ENCODE peak calls at places on chromosomes 11 and 22, in ten cellular contexts. One of them, this sample, is unnamed.

GRCh38 chr11:117042689-117043088 is 55.5 kb downstream of the SIK3 start:
- DNase-seq in fibroblast of gingiva: no peak
- DNase-seq in cardiac fibroblast: no peak
- DNase-seq in activated CD8-positive, alpha-beta memory T cell treated with anti-CD3 and anti-CD28 coated beads, Interleukin-2, amount 10 ng/mL, durations not matched to agents 7 days and 5 days: no peak
- DNase-seq in left ventricle myocardium superior: no peak
- DNase-seq in NAMALWA: no peak
- DNase-seq in stimulated activated CD8-positive, alpha-beta memory T cell treated with anti-CD3 and anti-CD28 coated beads, Interleukin-15, amount 100 ng/mL, for 1 hour: no peak
- DNase-seq in ureter: no peak
- DNase-seq in fibroblast of lung: no peak
- DNase-seq in effector CD4-positive, alpha-beta T cell: no peak
- DNase-seq in this sample: no peak

GRCh38 chr22:31753005-31753633 is 700 bp upstream of the DEPDC5 start:
- DNase-seq in fibroblast of gingiva: no peak
- DNase-seq in cardiac fibroblast: peak
- DNase-seq in activated CD8-positive, alpha-beta memory T cell treated with anti-CD3 and anti-CD28 coated beads, Interleukin-2, amount 10 ng/mL, durations not matched to agents 7 days and 5 days: no peak
- DNase-seq in left ventricle myocardium superior: peak
- DNase-seq in NAMALWA: peak
- DNase-seq in stimulated activated CD8-positive, alpha-beta memory T cell treated with anti-CD3 and anti-CD28 coated beads, Interleukin-15, amount 100 ng/mL, for 1 hour: no peak
- DNase-seq in ureter: peak
- DNase-seq in fibroblast of lung: no peak
- DNase-seq in effector CD4-positive, alpha-beta T cell: no peak
- DNase-seq in this sample: no peak

GRCh38 chr22:24986816-24987215 is 34.3 kb downstream of the KIAA1671 start:
- DNase-seq in fibroblast of gingiva: no peak
- DNase-seq in cardiac fibroblast: no peak
- DNase-seq in activated CD8-positive, alpha-beta memory T cell treated with anti-CD3 and anti-CD28 coated beads, Interleukin-2, amount 10 ng/mL, durations not matched to agents 7 days and 5 days: peak
- DNase-seq in left ventricle myocardium superior: no peak
- DNase-seq in NAMALWA: no peak
- DNase-seq in stimulated activated CD8-positive, alpha-beta memory T cell treated with anti-CD3 and anti-CD28 coated beads, Interleukin-15, amount 100 ng/mL, for 1 hour: no peak
- DNase-seq in ureter: no peak
- DNase-seq in fibroblast of lung: no peak
- DNase-seq in effector CD4-positive, alpha-beta T cell: no peak
- DNase-seq in this sample: no peak

GRCh38 chr11:117606211-117606610 is 190.8 kb downstream of the DSCAML1 start:
- DNase-seq in fibroblast of gingiva: no peak
- DNase-seq in cardiac fibroblast: no peak
- DNase-seq in activated CD8-positive, alpha-beta memory T cell treated with anti-CD3 and anti-CD28 coated beads, Interleukin-2, amount 10 ng/mL, durations not matched to agents 7 days and 5 days: peak
- DNase-seq in left ventricle myocardium superior: no peak
- DNase-seq in NAMALWA: no peak
- DNase-seq in stimulated activated CD8-positive, alpha-beta memory T cell treated with anti-CD3 and anti-CD28 coated beads, Interleukin-15, amount 100 ng/mL, for 1 hour: no peak
- DNase-seq in ureter: no peak
- DNase-seq in fibroblast of lung: no peak
- DNase-seq in effector CD4-positive, alpha-beta T cell: no peak
- DNase-seq in this sample: no peak

GRCh38 chr11:34719303-34719848 is 98.5 kb downstream of the EHF start:
- DNase-seq in fibroblast of gingiva: no peak
- DNase-seq in cardiac fibroblast: no peak
- DNase-seq in activated CD8-positive, alpha-beta memory T cell treated with anti-CD3 and anti-CD28 coated beads, Interleukin-2, amount 10 ng/mL, durations not matched to agents 7 days and 5 days: no peak
- DNase-seq in left ventricle myocardium superior: no peak
- DNase-seq in NAMALWA: no peak
- DNase-seq in stimulated activated CD8-positive, alpha-beta memory T cell treated with anti-CD3 and anti-CD28 coated beads, Interleukin-15, amount 100 ng/mL, for 1 hour: no peak
- DNase-seq in ureter: no peak
- DNase-seq in fibroblast of lung: peak
- DNase-seq in effector CD4-positive, alpha-beta T cell: no peak
- DNase-seq in this sample: no peak

GRCh38 chr22:28247667-28248363 is 328.8 kb upstream of the PITPNB start:
- DNase-seq in fibroblast of gingiva: no peak
- DNase-seq in cardiac fibroblast: no peak
- DNase-seq in activated CD8-positive, alpha-beta memory T cell treated with anti-CD3 and anti-CD28 coated beads, Interleukin-2, amount 10 ng/mL, durations not matched to agents 7 days and 5 days: no peak
- DNase-seq in left ventricle myocardium superior: no peak
- DNase-seq in NAMALWA: no peak
- DNase-seq in stimulated activated CD8-positive, alpha-beta memory T cell treated with anti-CD3 and anti-CD28 coated beads, Interleukin-15, amount 100 ng/mL, for 1 hour: no peak
- DNase-seq in ureter: no peak
- DNase-seq in fibroblast of lung: peak
- DNase-seq in effector CD4-positive, alpha-beta T cell: no peak
- DNase-seq in this sample: no peak

GRCh38 chr22:26565889-26566288 is 24.0 kb downstream of the TPST2 start:
- DNase-seq in fibroblast of gingiva: no peak
- DNase-seq in cardiac fibroblast: no peak
- DNase-seq in activated CD8-positive, alpha-beta memory T cell treated with anti-CD3 and anti-CD28 coated beads, Interleukin-2, amount 10 ng/mL, durations not matched to agents 7 days and 5 days: no peak
- DNase-seq in left ventricle myocardium superior: no peak
- DNase-seq in NAMALWA: no peak
- DNase-seq in stimulated activated CD8-positive, alpha-beta memory T cell treated with anti-CD3 and anti-CD28 coated beads, Interleukin-15, amount 100 ng/mL, for 1 hour: no peak
- DNase-seq in ureter: no peak
- DNase-seq in fibroblast of lung: no peak
- DNase-seq in effector CD4-positive, alpha-beta T cell: no peak
- DNase-seq in this sample: no peak

GRCh38 chr11:121221801-121222200 is 70.8 kb upstream of the SC5D start:
- DNase-seq in fibroblast of gingiva: no peak
- DNase-seq in cardiac fibroblast: no peak
- DNase-seq in activated CD8-positive, alpha-beta memory T cell treated with anti-CD3 and anti-CD28 coated beads, Interleukin-2, amount 10 ng/mL, durations not matched to agents 7 days and 5 days: no peak
- DNase-seq in left ventricle myocardium superior: no peak
- DNase-seq in NAMALWA: no peak
- DNase-seq in stimulated activated CD8-positive, alpha-beta memory T cell treated with anti-CD3 and anti-CD28 coated beads, Interleukin-15, amount 100 ng/mL, for 1 hour: no peak
- DNase-seq in ureter: no peak
- DNase-seq in fibroblast of lung: no peak
- DNase-seq in effector CD4-positive, alpha-beta T cell: no peak
- DNase-seq in this sample: no peak

GRCh38 chr22:36287881-36288515 is 35.1 kb downstream of the APOL1 start:
- DNase-seq in fibroblast of gingiva: peak
- DNase-seq in cardiac fibroblast: no peak
- DNase-seq in activated CD8-positive, alpha-beta memory T cell treated with anti-CD3 and anti-CD28 coated beads, Interleukin-2, amount 10 ng/mL, durations not matched to agents 7 days and 5 days: no peak
- DNase-seq in left ventricle myocardium superior: no peak
- DNase-seq in NAMALWA: no peak
- DNase-seq in stimulated activated CD8-positive, alpha-beta memory T cell treated with anti-CD3 and anti-CD28 coated beads, Interleukin-15, amount 100 ng/mL, for 1 hour: no peak
- DNase-seq in ureter: no peak
- DNase-seq in fibroblast of lung: no peak
- DNase-seq in effector CD4-positive, alpha-beta T cell: no peak
- DNase-seq in this sample: no peak

GRCh38 chr11:109733245-109733644 is 311.3 kb downstream of the C11orf87 start:
- DNase-seq in fibroblast of gingiva: no peak
- DNase-seq in cardiac fibroblast: no peak
- DNase-seq in activated CD8-positive, alpha-beta memory T cell treated with anti-CD3 and anti-CD28 coated beads, Interleukin-2, amount 10 ng/mL, durations not matched to agents 7 days and 5 days: no peak
- DNase-seq in left ventricle myocardium superior: no peak
- DNase-seq in NAMALWA: no peak
- DNase-seq in stimulated activated CD8-positive, alpha-beta memory T cell treated with anti-CD3 and anti-CD28 coated beads, Interleukin-15, amount 100 ng/mL, for 1 hour: no peak
- DNase-seq in ureter: no peak
- DNase-seq in fibroblast of lung: peak
- DNase-seq in effector CD4-positive, alpha-beta T cell: no peak
- DNase-seq in this sample: no peak

GRCh38 chr11:126440792-126441514 is 85.5 kb downstream of the ST3GAL4 start:
- DNase-seq in fibroblast of gingiva: peak
- DNase-seq in cardiac fibroblast: peak
- DNase-seq in activated CD8-positive, alpha-beta memory T cell treated with anti-CD3 and anti-CD28 coated beads, Interleukin-2, amount 10 ng/mL, durations not matched to agents 7 days and 5 days: peak
- DNase-seq in left ventricle myocardium superior: peak
- DNase-seq in NAMALWA: peak
- DNase-seq in stimulated activated CD8-positive, alpha-beta memory T cell treated with anti-CD3 and anti-CD28 coated beads, Interleukin-15, amount 100 ng/mL, for 1 hour: peak
- DNase-seq in ureter: peak
- DNase-seq in fibroblast of lung: peak
- DNase-seq in effector CD4-positive, alpha-beta T cell: peak
- DNase-seq in this sample: peak

GRCh38 chr11:102312656-102313055 is 4.6 kb upstream of the BIRC3 start:
- DNase-seq in fibroblast of gingiva: no peak
- DNase-seq in cardiac fibroblast: peak
- DNase-seq in activated CD8-positive, alpha-beta memory T cell treated with anti-CD3 and anti-CD28 coated beads, Interleukin-2, amount 10 ng/mL, durations not matched to agents 7 days and 5 days: no peak
- DNase-seq in left ventricle myocardium superior: no peak
- DNase-seq in NAMALWA: no peak
- DNase-seq in stimulated activated CD8-positive, alpha-beta memory T cell treated with anti-CD3 and anti-CD28 coated beads, Interleukin-15, amount 100 ng/mL, for 1 hour: no peak
- DNase-seq in ureter: no peak
- DNase-seq in fibroblast of lung: no peak
- DNase-seq in effector CD4-positive, alpha-beta T cell: no peak
- DNase-seq in this sample: peak

GRCh38 chr22:48372395-48372794 is 1455.3 kb downstream of the BRD1 start:
- DNase-seq in fibroblast of gingiva: no peak
- DNase-seq in cardiac fibroblast: no peak
- DNase-seq in activated CD8-positive, alpha-beta memory T cell treated with anti-CD3 and anti-CD28 coated beads, Interleukin-2, amount 10 ng/mL, durations not matched to agents 7 days and 5 days: no peak
- DNase-seq in left ventricle myocardium superior: no peak
- DNase-seq in NAMALWA: no peak
- DNase-seq in stimulated activated CD8-positive, alpha-beta memory T cell treated with anti-CD3 and anti-CD28 coated beads, Interleukin-15, amount 100 ng/mL, for 1 hour: no peak
- DNase-seq in ureter: no peak
- DNase-seq in fibroblast of lung: no peak
- DNase-seq in effector CD4-positive, alpha-beta T cell: no peak
- DNase-seq in this sample: no peak

GRCh38 chr22:42074153-42074750 is at the start of gene PHETA2:
- DNase-seq in fibroblast of gingiva: peak
- DNase-seq in cardiac fibroblast: peak
- DNase-seq in activated CD8-positive, alpha-beta memory T cell treated with anti-CD3 and anti-CD28 coated beads, Interleukin-2, amount 10 ng/mL, durations not matched to agents 7 days and 5 days: peak
- DNase-seq in left ventricle myocardium superior: peak
- DNase-seq in NAMALWA: no peak
- DNase-seq in stimulated activated CD8-positive, alpha-beta memory T cell treated with anti-CD3 and anti-CD28 coated beads, Interleukin-15, amount 100 ng/mL, for 1 hour: no peak
- DNase-seq in ureter: peak
- DNase-seq in fibroblast of lung: peak
- DNase-seq in effector CD4-positive, alpha-beta T cell: peak
- DNase-seq in this sample: peak

GRCh38 chr11:32151036-32151435 is 60.2 kb downstream of the RCN1 start:
- DNase-seq in fibroblast of gingiva: no peak
- DNase-seq in cardiac fibroblast: no peak
- DNase-seq in activated CD8-positive, alpha-beta memory T cell treated with anti-CD3 and anti-CD28 coated beads, Interleukin-2, amount 10 ng/mL, durations not matched to agents 7 days and 5 days: no peak
- DNase-seq in left ventricle myocardium superior: no peak
- DNase-seq in NAMALWA: no peak
- DNase-seq in stimulated activated CD8-positive, alpha-beta memory T cell treated with anti-CD3 and anti-CD28 coated beads, Interleukin-15, amount 100 ng/mL, for 1 hour: no peak
- DNase-seq in ureter: no peak
- DNase-seq in fibroblast of lung: no peak
- DNase-seq in effector CD4-positive, alpha-beta T cell: no peak
- DNase-seq in this sample: no peak

GRCh38 chr11:45209480-45209879 is 63.0 kb downstream of the PRDM11 start:
- DNase-seq in fibroblast of gingiva: no peak
- DNase-seq in cardiac fibroblast: no peak
- DNase-seq in activated CD8-positive, alpha-beta memory T cell treated with anti-CD3 and anti-CD28 coated beads, Interleukin-2, amount 10 ng/mL, durations not matched to agents 7 days and 5 days: no peak
- DNase-seq in left ventricle myocardium superior: no peak
- DNase-seq in NAMALWA: no peak
- DNase-seq in stimulated activated CD8-positive, alpha-beta memory T cell treated with anti-CD3 and anti-CD28 coated beads, Interleukin-15, amount 100 ng/mL, for 1 hour: no peak
- DNase-seq in ureter: no peak
- DNase-seq in fibroblast of lung: no peak
- DNase-seq in effector CD4-positive, alpha-beta T cell: no peak
- DNase-seq in this sample: no peak

GRCh38 chr11:65498042-65498726 is 661 bp upstream of the MALAT1 start:
- DNase-seq in fibroblast of gingiva: peak
- DNase-seq in cardiac fibroblast: peak
- DNase-seq in activated CD8-positive, alpha-beta memory T cell treated with anti-CD3 and anti-CD28 coated beads, Interleukin-2, amount 10 ng/mL, durations not matched to agents 7 days and 5 days: peak
- DNase-seq in left ventricle myocardium superior: peak
- DNase-seq in NAMALWA: peak
- DNase-seq in stimulated activated CD8-positive, alpha-beta memory T cell treated with anti-CD3 and anti-CD28 coated beads, Interleukin-15, amount 100 ng/mL, for 1 hour: peak
- DNase-seq in ureter: no peak
- DNase-seq in fibroblast of lung: peak
- DNase-seq in effector CD4-positive, alpha-beta T cell: peak
- DNase-seq in this sample: peak

This sample was measured in HT-29.